ENCODE peak calls at places on chromosomes 11 and 22, in six cellular contexts. H, Z, R, C, I and U are unnamed samples.

GRCh38 chr11:108007819-108008218 is 879 bp upstream of the CUL5 start:
- DNase-seq in I (no peak), H (no peak), C (no peak), R (no peak), Z (no peak), U (no peak)

GRCh38 chr11:46112961-46113617 is 8.2 kb downstream of the PHF21A start:
- DNase-seq in H (peak), Z (peak), C (peak), R (no peak), I (peak), U (peak)

GRCh38 chr22:26711205-26711958 is 54.0 kb downstream of the MIAT start:
- DNase-seq in R (peak), C (peak), I (no peak), H (no peak), Z (no peak), U (no peak)

GRCh38 chr11:64234840-64235379 is 526 bp downstream of the VEGFB start:
- DNase-seq in R (no peak), H (no peak), C (no peak), I (no peak), Z (peak), U (peak)

GRCh38 chr11:128491195-128491936 is 96.0 kb downstream of the ETS1 start:
- DNase-seq in Z (no peak), C (no peak), I (no peak), H (no peak), R (no peak), U (peak)

GRCh38 chr22:26890870-26891269 is 233.5 kb downstream of the MIAT start:
- DNase-seq in H (peak), Z (no peak), C (no peak), I (no peak), R (no peak), U (no peak)

GRCh38 chr22:41526802-41527799 is 17.2 kb downstream of the POLR3H start:
- DNase-seq in C (no peak), Z (peak), I (no peak), R (no peak), H (peak), U (peak)

GRCh38 chr11:23540101-23540561 is 679.9 kb upstream of the CCDC179 start:
- DNase-seq in C (peak), H (peak), I (peak), Z (peak), R (peak), U (peak)

GRCh38 chr11:134449713-134450112 is 37.7 kb upstream of the B3GAT1 start:
- DNase-seq in H (no peak), I (no peak), Z (no peak), R (no peak), C (no peak), U (no peak)

GRCh38 chr22:30301995-30302809 is 12.9 kb upstream of the CASTOR1 start:
- DNase-seq in R (no peak), C (no peak), H (no peak), I (no peak), Z (no peak), U (peak)

GRCh38 chr11:67410369-67410831 is 5.1 kb upstream of the CARNS1 start:
- DNase-seq in I (no peak), R (no peak), H (no peak), Z (no peak), C (no peak), U (no peak)

GRCh38 chr11:112016088-112016764 is 9.0 kb upstream of the DLAT start:
- DNase-seq in Z (no peak), R (no peak), I (no peak), C (no peak), H (no peak), U (peak)

GRCh38 chr11:1548221-1549070 is 23.6 kb downstream of the DUSP8 start:
- DNase-seq in H (peak), R (no peak), C (peak), Z (no peak), I (no peak), U (peak)

GRCh38 chr11:44755553-44756505 is 29.1 kb downstream of the TSPAN18 start:
- DNase-seq in Z (no peak), R (no peak), H (no peak), C (no peak), I (no peak), U (no peak)

GRCh38 chr11:7524831-7525230 is 11.0 kb downstream of the PPFIBP2 start:
- DNase-seq in I (no peak), R (no peak), C (no peak), H (no peak), Z (no peak), U (peak)

GRCh38 chr11:93694109-93694508 is 32.6 kb downstream of the CEP295 start:
- DNase-seq in R (no peak), C (no peak), Z (no peak), I (no peak), H (peak), U (no peak)

GRCh38 chr11:67732045-67732787 is 57.8 kb upstream of the ALDH3B2 start:
- DNase-seq in C (no peak), H (peak), I (no peak), Z (peak), R (no peak), U (no peak)

GRCh38 chr11:86814775-86815174 is 14.4 kb downstream of the PRSS23 start:
- DNase-seq in Z (no peak), I (no peak), C (peak), H (no peak), R (no peak), U (no peak)

GRCh38 chr11:64341851-64342791 is 2.1 kb downstream of the CCDC88B start:
- DNase-seq in I (peak), R (no peak), Z (peak), H (peak), C (peak), U (peak)

GRCh38 chr11:127653071-127653470 is 652.5 kb upstream of the KIRREL3 start:
- DNase-seq in Z (no peak), H (no peak), I (no peak), R (no peak), C (no peak), U (no peak)

GRCh38 chr22:29782061-29782845 is 15.1 kb downstream of the UQCR10 start:
- DNase-seq in I (peak), C (no peak), H (no peak), Z (no peak), R (no peak), U (no peak)

GRCh38 chr11:70541699-70542098 is 143.4 kb downstream of the CTTN start:
- DNase-seq in C (no peak), H (no peak), I (no peak), Z (no peak), R (no peak), U (no peak)

GRCh38 chr22:48797731-48798130 is 1029.9 kb downstream of the BRD1 start:
- DNase-seq in Z (no peak), R (no peak), H (no peak), I (no peak), C (no peak), U (no peak)

GRCh38 chr11:11706022-11706421 is 84.2 kb upstream of the GALNT18 start:
- DNase-seq in R (no peak), H (no peak), I (no peak), C (no peak), Z (no peak), U (no peak)

GRCh38 chr22:36493690-36494110 is 12.3 kb upstream of the TXN2 start:
- DNase-seq in Z (no peak), I (no peak), C (no peak), R (peak), H (no peak), U (peak)

GRCh38 chr22:29773233-29773632 is 6.1 kb downstream of the UQCR10 start:
- DNase-seq in Z (no peak), C (no peak), H (peak), R (no peak), I (no peak), U (no peak)

DNA sequence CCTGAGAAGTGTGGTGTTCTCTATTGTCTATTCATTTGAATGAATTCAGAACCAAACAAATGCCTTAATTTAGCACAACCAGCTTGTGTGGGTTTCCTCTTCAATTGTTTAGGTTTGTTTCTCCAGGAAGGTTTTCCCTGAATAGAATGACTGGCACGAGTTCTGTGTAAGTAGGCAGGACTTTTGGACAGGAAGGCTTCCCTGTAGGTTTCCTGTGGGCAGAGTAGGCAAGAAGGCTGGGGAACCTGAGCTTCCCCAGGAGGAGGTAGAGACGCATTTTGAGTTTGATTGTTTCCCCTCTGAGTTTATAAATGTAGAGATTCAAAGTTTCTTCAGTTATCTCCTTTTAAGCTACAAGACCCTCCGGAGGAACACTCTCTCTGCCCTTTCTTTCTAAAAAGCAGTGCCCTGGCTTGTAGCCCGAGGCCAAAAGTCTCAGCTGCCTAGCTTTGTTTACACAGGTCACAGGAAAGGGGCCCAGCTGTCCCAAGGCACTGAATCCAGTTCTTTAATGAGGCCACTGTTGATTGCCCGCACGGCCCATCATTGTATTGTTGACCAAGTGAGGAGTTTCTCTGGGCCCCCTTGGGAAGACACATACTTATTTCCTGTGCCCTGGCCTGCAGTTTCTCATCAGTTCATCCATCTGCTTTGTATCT is 66.6 kb upstream of the RDX start:
- DNase-seq in H (peak), Z (no peak), I (peak), C (peak), R (no peak), U (no peak)
- TF ChIP-seq MYC in H (no peak), Z (no peak), I (no peak), C (no peak), R (no peak), U (no peak)

DNA sequence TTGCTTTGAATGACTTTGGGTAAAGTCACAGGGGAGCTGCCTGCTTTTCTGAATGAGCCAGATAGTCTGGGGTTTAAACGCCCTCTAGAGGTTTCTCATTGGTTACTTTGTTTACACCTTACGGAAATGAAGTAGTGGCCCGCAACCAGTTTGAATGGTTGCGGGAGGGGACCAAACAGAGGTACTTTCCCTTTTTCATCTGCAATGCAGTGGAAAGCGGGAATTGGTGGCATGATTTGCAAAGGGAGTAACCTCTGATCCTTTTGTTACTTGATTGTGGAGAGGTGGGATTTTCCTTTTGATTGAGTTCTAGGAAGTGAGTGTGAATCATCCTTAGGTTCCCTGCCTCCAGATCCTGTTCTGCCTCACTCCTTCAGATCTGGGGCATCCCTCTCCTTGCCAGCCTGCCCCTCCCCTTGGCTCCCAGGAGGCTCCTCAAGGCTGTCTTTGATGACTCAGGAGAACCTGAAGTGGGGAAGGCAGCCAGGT is 15.9 kb upstream of the GLYATL1 start:
- DNase-seq in I (peak), Z (peak), C (no peak), H (peak), R (no peak), U (peak)
- TF ChIP-seq MAX in I (no peak), Z (no peak), C (no peak), H (no peak), R (no peak), U (no peak)

DNA sequence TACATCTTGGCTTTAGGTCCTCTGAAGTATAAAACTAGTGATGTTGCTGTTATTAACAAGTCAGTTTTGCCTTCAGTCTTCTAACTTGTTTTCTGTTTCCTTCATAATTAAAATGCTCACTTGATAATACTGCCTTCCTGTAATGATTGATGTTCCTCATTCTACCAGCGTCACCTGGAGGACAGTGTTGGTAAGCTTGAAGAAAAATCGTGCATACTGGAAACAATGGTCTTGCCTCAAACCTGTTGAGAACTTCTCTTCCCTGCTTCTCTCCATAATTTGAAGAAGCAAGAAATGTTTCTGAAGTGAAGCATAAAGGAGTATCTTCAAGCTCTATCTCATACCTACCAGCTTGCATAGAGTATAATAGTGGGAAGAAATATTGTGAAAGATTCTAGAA is 3.0 kb downstream of the YWHAH start:
- DNase-seq in C (peak), H (peak), I (peak), R (no peak), Z (no peak), U (peak)
- H3K4me3 ChIP-seq in C (no peak), H (no peak), I (no peak), R (peak), Z (peak), U (peak)

DNA sequence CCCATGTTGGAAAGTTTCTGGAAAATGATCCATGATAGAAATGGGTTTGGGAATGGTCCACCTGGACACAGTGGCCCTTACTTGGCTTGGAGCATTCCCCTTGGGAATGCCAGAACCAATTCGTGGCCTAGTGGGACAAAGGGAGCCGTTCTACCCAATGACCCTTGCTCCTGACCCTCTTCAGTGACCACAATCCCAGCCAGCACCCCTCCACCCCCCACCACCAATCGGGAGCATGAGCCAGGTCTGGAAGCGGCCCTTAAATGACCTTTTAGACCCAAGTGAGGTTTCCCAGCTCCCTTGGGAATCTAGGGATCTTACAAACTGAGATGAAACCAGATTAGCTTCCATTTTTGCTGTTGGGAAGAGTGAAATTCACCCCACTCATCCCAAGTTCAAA is 51.3 kb upstream of the CDON start:
- DNase-seq in H (no peak), Z (no peak), I (no peak), R (no peak), C (no peak), U (no peak)
- TF ChIP-seq MYC in H (no peak), Z (no peak), I (no peak), R (no peak), C (no peak), U (no peak)